ENCODE peak calls at places on chromosomes 1 and 21, in four cellular contexts. F is HepG2, J is H1, Z is GM12878. D is an unnamed sample.

GRCh38 chr1:26012862-26013261 is 8.7 kb upstream of the EXTL1 start:
- DNase-seq in J (no peak), Z (no peak), F (no peak), D (no peak)

GRCh38 chr1:31848381-31848897 is 32.6 kb upstream of the SPOCD1 start:
- DNase-seq in Z (no peak), J (no peak), F (no peak), D (no peak)

GRCh38 chr1:201917362-201918033 is 28.8 kb downstream of the SHISA4 start:
- DNase-seq in J (no peak), Z (no peak), F (no peak), D (no peak)

GRCh38 chr1:160641323-160642280 is 5.2 kb downstream of the SLAMF1 start:
- DNase-seq in Z (no peak), F (no peak), J (no peak), D (no peak)

GRCh38 chr1:15178571-15179484 is 25.3 kb downstream of the TMEM51 start:
- DNase-seq in F (no peak), J (no peak), Z (no peak), D (no peak)

GRCh38 chr1:95503371-95504145 is 269.5 kb downstream of the RWDD3 start:
- DNase-seq in Z (no peak), J (no peak), F (no peak), D (no peak)

GRCh38 chr1:160267284-160267991 is 5.1 kb upstream of the DCAF8 start:
- DNase-seq in Z (no peak), J (no peak), F (no peak), D (no peak)

GRCh38 chr1:51220548-51220947 is 15.5 kb upstream of the RNF11 start:
- DNase-seq in J (no peak), F (no peak), Z (no peak), D (no peak)

GRCh38 chr21:15515908-15516307 is 213.9 kb upstream of the USP25 start:
- DNase-seq in F (no peak), J (no peak), Z (no peak), D (no peak)

GRCh38 chr21:42009018-42009830 is 936 bp downstream of the ZBTB21 start:
- DNase-seq in F (peak), J (no peak), Z (no peak), D (no peak)

GRCh38 chr1:203742446-203742845 is 22.5 kb upstream of the LAX1 start:
- DNase-seq in Z (no peak), F (no peak), J (no peak), D (no peak)

GRCh38 chr1:21320410-21321107 is 30.3 kb upstream of the ECE1 start:
- DNase-seq in J (no peak), Z (no peak), F (no peak), D (no peak)

GRCh38 chr1:10050611-10051010 is 17.9 kb downstream of the UBE4B start:
- DNase-seq in F (no peak), Z (no peak), J (no peak), D (no peak)

GRCh38 chr1:47674189-47674588 is 236.3 kb downstream of the FOXD2 start:
- DNase-seq in J (no peak), F (no peak), Z (no peak), D (no peak)

GRCh38 chr1:167926486-167926997 is 9.9 kb upstream of the DCAF6 start:
- DNase-seq in F (peak), Z (no peak), J (no peak), D (no peak)

GRCh38 chr21:33126569-33126968 is 56.6 kb downstream of the OLIG1 start:
- DNase-seq in Z (no peak), J (no peak), F (no peak), D (no peak)

GRCh38 chr1:202127061-202127460 is 4.3 kb downstream of the GPR37L1 start:
- DNase-seq in F (no peak), Z (no peak), J (no peak), D (no peak)

GRCh38 chr1:158793604-158794003 is 12.6 kb upstream of the OR6N2 start:
- DNase-seq in F (no peak), Z (no peak), J (no peak), D (peak)

GRCh38 chr1:63362578-63362977 is 4.8 kb upstream of the ALG6 start:
- DNase-seq in F (no peak), Z (no peak), J (no peak), D (no peak)

GRCh38 chr1:44262414-44262813 is 49.1 kb downstream of the DMAP1 start:
- DNase-seq in Z (no peak), J (no peak), F (no peak), D (no peak)

GRCh38 chr21:46057111-46057709 is 40.7 kb upstream of the COL6A2 start:
- DNase-seq in Z (no peak), F (no peak), J (no peak), D (no peak)

GRCh38 chr1:235601087-235601486 is 48.5 kb downstream of the GNG4 start:
- DNase-seq in Z (no peak), J (no peak), F (no peak), D (no peak)

GRCh38 chr1:101088431-101088830 is 62.8 kb upstream of the DPH5 start:
- DNase-seq in J (no peak), Z (no peak), F (no peak), D (no peak)

GRCh38 chr1:162206749-162207635 is 137.5 kb downstream of the NOS1AP start:
- DNase-seq in J (no peak), Z (no peak), F (peak), D (no peak)

GRCh38 chr1:167483790-167484189 is 34.5 kb downstream of the CD247 start:
- DNase-seq in F (no peak), J (no peak), Z (no peak), D (no peak)

GRCh38 chr1:44049839-44050238 is 18.6 kb upstream of the SLC6A9 start:
- DNase-seq in F (no peak), Z (no peak), J (no peak), D (no peak)

GRCh38 chr1:24963099-24963872 is 33.2 kb upstream of the RUNX3 start:
- DNase-seq in J (no peak), F (no peak), Z (no peak), D (no peak)

GRCh38 chr1:109997204-109997866 is 12.8 kb downstream of the AHCYL1 start:
- DNase-seq in Z (no peak), F (no peak), J (no peak), D (no peak)

DNA sequence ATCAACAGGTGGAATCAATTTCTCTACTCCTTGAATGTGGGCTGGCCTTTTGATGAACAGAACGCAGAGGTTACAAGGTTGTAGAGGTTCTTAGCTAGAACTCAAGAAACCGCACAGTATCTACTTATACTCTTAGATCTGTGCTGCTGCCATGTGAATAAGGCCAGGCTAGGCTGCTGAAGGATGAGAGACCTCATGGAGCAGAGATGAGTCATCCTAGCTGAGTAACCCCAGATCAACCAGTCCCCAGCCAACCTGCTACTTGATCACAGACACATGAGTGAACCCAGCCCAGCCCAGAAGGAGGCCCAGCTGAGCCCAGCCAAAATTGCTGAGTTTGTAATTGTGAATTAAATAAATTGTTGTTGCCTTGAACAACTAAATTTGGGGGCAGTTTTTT is 35.3 kb upstream of the BCAR3 start:
- DNase-seq in Z (no peak), J (no peak), F (no peak), D (no peak)
- TF ChIP-seq SUZ12 in Z (no peak), J (no peak), F (no peak), D (no peak)

DNA sequence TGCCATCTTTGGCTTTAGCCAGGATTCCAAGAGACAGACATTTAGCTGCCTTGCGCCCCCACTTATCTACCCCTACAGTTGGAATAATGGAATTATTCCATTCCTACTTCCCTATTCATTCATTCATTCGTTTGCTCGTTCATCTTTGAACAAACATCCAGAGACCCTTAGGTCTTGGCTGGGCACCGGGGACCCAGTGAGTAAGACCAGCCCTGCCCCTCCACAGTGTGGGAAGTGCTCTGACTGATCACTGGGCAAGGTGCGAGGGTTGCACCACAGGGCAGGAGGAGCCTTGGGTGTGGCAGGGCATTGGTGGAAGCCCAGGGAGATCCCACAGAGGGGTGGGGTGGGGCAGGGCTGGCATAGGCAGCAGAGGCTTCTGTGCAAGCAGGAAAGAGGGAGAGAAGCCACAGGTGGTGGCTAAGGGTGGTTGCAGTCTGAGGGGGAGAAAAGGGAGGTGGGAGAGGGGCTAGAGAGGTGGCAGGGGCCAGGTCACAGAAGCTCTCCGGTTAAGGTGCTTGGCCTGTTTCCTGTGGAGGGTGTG is 35.0 kb upstream of the TMEM61 start:
- DNase-seq in J (no peak), Z (no peak), F (no peak), D (no peak)
- TF ChIP-seq YY1 in J (no peak), Z (no peak), F (no peak), D (no peak)

GRCh38 chr1:107404756-107405155 is 263.9 kb downstream of the NTNG1 start:
- DNase-seq in J (no peak), Z (no peak), F (no peak), D (no peak)
- TF ChIP-seq SUZ12 in J (no peak), Z (no peak), F (no peak), D (no peak)

GRCh38 chr1:60876952-60877351 is 205.4 kb upstream of the NFIA start:
- DNase-seq in J (no peak), Z (no peak), F (no peak), D (no peak)

GRCh38 chr1:60875139-60875538 is 207.2 kb upstream of the NFIA start:
- DNase-seq in F (no peak), J (no peak), Z (no peak), D (no peak)

GRCh38 chr1:60880202-60880601 is 202.2 kb upstream of the NFIA start:
- DNase-seq in J (no peak), F (no peak), Z (no peak), D (no peak)

GRCh38 chr1:60877376-60877775 is 205.0 kb upstream of the NFIA start:
- DNase-seq in J (no peak), F (no peak), Z (no peak), D (no peak)

DNA sequence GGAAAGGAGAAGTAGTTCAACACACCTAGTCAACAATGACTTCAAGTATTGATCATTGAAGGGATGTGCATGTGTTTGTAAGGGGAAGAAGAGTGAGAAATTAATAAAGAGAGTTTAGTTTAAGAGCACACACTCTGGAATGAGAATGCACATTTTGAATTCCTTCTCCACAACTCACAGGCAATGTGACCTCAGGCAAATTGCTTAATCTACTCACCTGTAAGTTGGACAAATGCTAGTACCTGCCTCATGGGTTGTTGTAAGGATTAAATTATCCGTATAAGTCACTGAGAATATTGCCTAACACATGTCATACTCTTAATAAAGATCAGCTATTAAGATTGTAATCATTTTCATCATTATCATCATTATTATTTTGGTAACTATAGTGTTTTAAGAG is 204.0 kb upstream of the NFIA start:
- DNase-seq in F (no peak), Z (no peak), J (no peak), D (no peak)
- TF ChIP-seq YY1 in F (no peak), Z (no peak), J (no peak), D (no peak)

GRCh38 chr1:34985063-34985770 is at the start of gene TMEM35B:
- DNase-seq in F (peak), J (no peak), Z (no peak), D (peak)
- TF ChIP-seq SUZ12 in F (no peak), J (no peak), Z (no peak), D (no peak)